ENCODE peak calls at places on chromosomes 16 and 17, in six cellular contexts. C is NCI-H524 treated with DMSO at 0.1 percent for 48 hours, N is hypothalamus, W is kidney glomerular epithelial cell, P is HTR-8/SVneo, Z is NCI-H1105. B is an unnamed sample.

GRCh38 chr17:54738496-54738895 is 162.2 kb upstream of the TOM1L1 start:
- DNase-seq in W (no peak), P (no peak), Z (no peak), N (no peak), C (no peak), B (no peak)

GRCh38 chr17:36687736-36688135 is 86.4 kb downstream of the MRM1 start:
- DNase-seq in Z (no peak), N (no peak), P (no peak), W (no peak), C (no peak), B (no peak)

GRCh38 chr17:77285594-77286390 is 145.0 kb downstream of the SEC14L1 start:
- DNase-seq in W (peak), C (no peak), P (peak), N (peak), Z (peak), B (no peak)

GRCh38 chr17:60077226-60077625 is 1.5 kb downstream of the HEATR6 start:
- DNase-seq in P (no peak), N (no peak), C (no peak), W (no peak), Z (no peak), B (no peak)

GRCh38 chr17:77914440-77915254 is 43.9 kb upstream of the TNRC6C start:
- DNase-seq in C (no peak), Z (peak), P (no peak), W (no peak), N (no peak), B (no peak)

GRCh38 chr16:53053967-53054669 is 673 bp upstream of the CHD9 start:
- DNase-seq in P (no peak), C (no peak), N (peak), W (no peak), Z (no peak), B (peak)

GRCh38 chr16:17395849-17396480 is 74.8 kb downstream of the XYLT1 start:
- DNase-seq in C (no peak), Z (no peak), W (no peak), N (no peak), P (no peak), B (no peak)

GRCh38 chr16:46768809-46769208 is 20.7 kb upstream of the MYLK3 start:
- DNase-seq in C (peak), P (no peak), W (no peak), N (no peak), Z (peak), B (no peak)

GRCh38 chr16:4351880-4352279 is 759 bp upstream of the PAM16 start:
- DNase-seq in P (no peak), C (no peak), N (no peak), Z (no peak), W (no peak), B (no peak)

GRCh38 chr17:7404737-7405412 is 978 bp upstream of the TMEM256 start:
- DNase-seq in W (no peak), P (peak), Z (no peak), C (no peak), N (peak), B (no peak)

GRCh38 chr17:78899361-78900260 is 3.4 kb downstream of the CEP295NL start:
- DNase-seq in P (no peak), C (no peak), N (peak), Z (no peak), W (no peak), B (no peak)

GRCh38 chr17:38417210-38417951 is 10.9 kb upstream of the ARHGAP23 start:
- DNase-seq in N (no peak), W (no peak), Z (no peak), C (no peak), P (no peak), B (peak)

B was measured in K562.